ENCODE peak calls at places on chromosome 21, in five cellular contexts. One of them, this sample, is unnamed.
A peak's percentile ranks its signal among the peaks of the same experiment; 100 is the strongest.

GRCh38 chr21:31397515-31397926 is 53.5 kb upstream of the TIAM1 start:
- DNase-seq in fibroblast of lung: peak; percentile 12
- DNase-seq in cardiac muscle cell: peak; percentile 58
- DNase-seq in astrocyte: no peak
- DNase-seq in neural progenitor cell: no peak
- DNase-seq in this sample: no peak

GRCh38 chr21:20270365-20271055 is 727.7 kb upstream of the NCAM2 start:
- DNase-seq in fibroblast of lung: no peak
- DNase-seq in cardiac muscle cell: no peak
- DNase-seq in astrocyte: no peak
- DNase-seq in neural progenitor cell: no peak
- DNase-seq in this sample: no peak

GRCh38 chr21:14875186-14875585 is 189.6 kb downstream of the NRIP1 start:
- DNase-seq in fibroblast of lung: no peak
- DNase-seq in cardiac muscle cell: no peak
- DNase-seq in astrocyte: no peak
- DNase-seq in neural progenitor cell: no peak
- DNase-seq in this sample: no peak

GRCh38 chr21:43271452-43272020 is 102.7 kb downstream of the CRYAA start:
- DNase-seq in fibroblast of lung: no peak
- DNase-seq in cardiac muscle cell: no peak
- DNase-seq in astrocyte: no peak
- DNase-seq in neural progenitor cell: no peak
- DNase-seq in this sample: no peak

GRCh38 chr21:36347278-36347961 is 27.4 kb downstream of the MORC3 start:
- DNase-seq in fibroblast of lung: peak; percentile 54
- DNase-seq in cardiac muscle cell: peak; percentile 8
- DNase-seq in astrocyte: peak; percentile 42
- DNase-seq in neural progenitor cell: no peak
- DNase-seq in this sample: no peak

GRCh38 chr21:38911523-38912354 is 106.0 kb downstream of the ETS2 start:
- DNase-seq in fibroblast of lung: no peak
- DNase-seq in cardiac muscle cell: no peak
- DNase-seq in astrocyte: no peak
- DNase-seq in neural progenitor cell: no peak
- DNase-seq in this sample: no peak

GRCh38 chr21:39022035-39022900 is 161.0 kb downstream of the PSMG1 start:
- DNase-seq in fibroblast of lung: no peak
- DNase-seq in cardiac muscle cell: no peak
- DNase-seq in astrocyte: no peak
- DNase-seq in neural progenitor cell: no peak
- DNase-seq in this sample: no peak

GRCh38 chr21:36992671-36993070 is 13.8 kb upstream of the RIPPLY3 start:
- DNase-seq in fibroblast of lung: no peak
- DNase-seq in cardiac muscle cell: no peak
- DNase-seq in astrocyte: no peak
- DNase-seq in neural progenitor cell: no peak
- DNase-seq in this sample: no peak

GRCh38 chr21:15212214-15212613 is 147.4 kb upstream of the NRIP1 start:
- DNase-seq in fibroblast of lung: no peak
- DNase-seq in cardiac muscle cell: no peak
- DNase-seq in astrocyte: no peak
- DNase-seq in neural progenitor cell: no peak
- DNase-seq in this sample: no peak

GRCh38 chr21:34202553-34203332 is 129.4 kb downstream of the MRPS6 start:
- DNase-seq in fibroblast of lung: no peak
- DNase-seq in cardiac muscle cell: peak; percentile 60
- DNase-seq in astrocyte: no peak
- DNase-seq in neural progenitor cell: peak; percentile 73
- DNase-seq in this sample: no peak

GRCh38 chr21:36615274-36615964 is 83.5 kb upstream of the SIM2 start:
- DNase-seq in fibroblast of lung: no peak
- DNase-seq in cardiac muscle cell: no peak
- DNase-seq in astrocyte: no peak
- DNase-seq in neural progenitor cell: peak; percentile 31
- DNase-seq in this sample: peak; percentile 20

GRCh38 chr21:33936221-33937038 is 20.8 kb upstream of the ATP5PO start:
- DNase-seq in fibroblast of lung: no peak
- DNase-seq in cardiac muscle cell: no peak
- DNase-seq in astrocyte: no peak
- DNase-seq in neural progenitor cell: no peak
- DNase-seq in this sample: no peak

GRCh38 chr21:29499734-29500343 is 201.1 kb downstream of the BACH1 start:
- DNase-seq in fibroblast of lung: peak; percentile 13
- DNase-seq in cardiac muscle cell: peak; percentile 57
- DNase-seq in astrocyte: no peak
- DNase-seq in neural progenitor cell: peak; percentile 29
- DNase-seq in this sample: peak; percentile 62

GRCh38 chr21:35256468-35256988 is 207.4 kb upstream of the RUNX1 start:
- DNase-seq in fibroblast of lung: peak; percentile 99
- DNase-seq in cardiac muscle cell: peak; percentile 99
- DNase-seq in astrocyte: peak; percentile 99
- DNase-seq in neural progenitor cell: peak; percentile 24
- DNase-seq in this sample: peak; percentile 99
- H3K4me3 ChIP-seq in fibroblast of lung: no peak overlapping the region
- H3K4me3 ChIP-seq in cardiac muscle cell: no peak overlapping the region
- H3K4me3 ChIP-seq in astrocyte: peak overlapping the region; percentile 34
- H3K4me3 ChIP-seq in neural progenitor cell: no peak overlapping the region
- H3K4me3 ChIP-seq in this sample: peak overlapping the region; percentile 26

GRCh38 chr21:41500354-41500753 is 7.6 kb downstream of the TMPRSS2 start:
- DNase-seq in fibroblast of lung: no peak
- DNase-seq in cardiac muscle cell: no peak
- DNase-seq in astrocyte: no peak
- DNase-seq in neural progenitor cell: no peak
- DNase-seq in this sample: no peak

GRCh38 chr21:41494242-41494641 is 13.7 kb downstream of the TMPRSS2 start:
- DNase-seq in fibroblast of lung: no peak
- DNase-seq in cardiac muscle cell: no peak
- DNase-seq in astrocyte: no peak
- DNase-seq in neural progenitor cell: no peak
- DNase-seq in this sample: no peak

GRCh38 chr21:41497836-41498235 is 10.1 kb downstream of the TMPRSS2 start:
- DNase-seq in fibroblast of lung: no peak
- DNase-seq in cardiac muscle cell: no peak
- DNase-seq in astrocyte: no peak
- DNase-seq in neural progenitor cell: no peak
- DNase-seq in this sample: no peak

GRCh38 chr21:41499920-41500319 is 8.0 kb downstream of the TMPRSS2 start:
- DNase-seq in fibroblast of lung: no peak
- DNase-seq in cardiac muscle cell: no peak
- DNase-seq in astrocyte: no peak
- DNase-seq in neural progenitor cell: no peak
- DNase-seq in this sample: no peak

GRCh38 chr21:41497008-41497407 is 10.9 kb downstream of the TMPRSS2 start:
- DNase-seq in fibroblast of lung: no peak
- DNase-seq in cardiac muscle cell: no peak
- DNase-seq in astrocyte: no peak
- DNase-seq in neural progenitor cell: no peak
- DNase-seq in this sample: no peak
- H3K4me3 ChIP-seq in fibroblast of lung: no peak overlapping the region
- H3K4me3 ChIP-seq in cardiac muscle cell: no peak overlapping the region
- H3K4me3 ChIP-seq in astrocyte: no peak overlapping the region
- H3K4me3 ChIP-seq in neural progenitor cell: no peak overlapping the region
- H3K4me3 ChIP-seq in this sample: no peak overlapping the region

GRCh38 chr21:26169611-26170470 is 729 bp downstream of the APP start:
- DNase-seq in fibroblast of lung: peak; percentile 73
- DNase-seq in cardiac muscle cell: peak; percentile 78
- DNase-seq in astrocyte: peak; percentile 67
- DNase-seq in neural progenitor cell: peak; percentile 77
- DNase-seq in this sample: peak; percentile 72

GRCh38 chr21:26165331-26165730 is 5.2 kb downstream of the APP start:
- DNase-seq in fibroblast of lung: peak; percentile 49
- DNase-seq in cardiac muscle cell: no peak
- DNase-seq in astrocyte: no peak
- DNase-seq in neural progenitor cell: no peak
- DNase-seq in this sample: no peak

GRCh38 chr21:26169061-26169610 is 1.4 kb downstream of the APP start:
- DNase-seq in fibroblast of lung: peak; percentile 72
- DNase-seq in cardiac muscle cell: peak; percentile 79
- DNase-seq in astrocyte: peak; percentile 68
- DNase-seq in neural progenitor cell: peak; percentile 73
- DNase-seq in this sample: peak; percentile 76

GRCh38 chr21:26170471-26171309 is at the start of gene APP:
- DNase-seq in fibroblast of lung: peak; percentile 71
- DNase-seq in cardiac muscle cell: peak; percentile 84
- DNase-seq in astrocyte: peak; percentile 39
- DNase-seq in neural progenitor cell: peak; percentile 92
- DNase-seq in this sample: peak; percentile 77

GRCh38 chr21:26167593-26167992 is 3.0 kb downstream of the APP start:
- DNase-seq in fibroblast of lung: no peak
- DNase-seq in cardiac muscle cell: no peak
- DNase-seq in astrocyte: no peak
- DNase-seq in neural progenitor cell: peak; percentile 16
- DNase-seq in this sample: no peak
- H3K4me3 ChIP-seq in fibroblast of lung: no peak overlapping the region
- H3K4me3 ChIP-seq in cardiac muscle cell: peak overlapping the region; percentile 2
- H3K4me3 ChIP-seq in astrocyte: no peak overlapping the region
- H3K4me3 ChIP-seq in neural progenitor cell: peak overlapping the region; percentile 98
- H3K4me3 ChIP-seq in this sample: peak overlapping the region; percentile 98

GRCh38 chr21:26837539-26837938 is 7.7 kb downstream of the ADAMTS1 start:
- DNase-seq in fibroblast of lung: no peak
- DNase-seq in cardiac muscle cell: peak; percentile 32
- DNase-seq in astrocyte: no peak
- DNase-seq in neural progenitor cell: no peak
- DNase-seq in this sample: no peak

GRCh38 chr21:26842976-26843911 is 2.0 kb downstream of the ADAMTS1 start:
- DNase-seq in fibroblast of lung: peak; percentile 94
- DNase-seq in cardiac muscle cell: peak; percentile 96
- DNase-seq in astrocyte: peak; percentile 91
- DNase-seq in neural progenitor cell: peak; percentile 81
- DNase-seq in this sample: peak; percentile 99

GRCh38 chr21:26840912-26841311 is 4.3 kb downstream of the ADAMTS1 start:
- DNase-seq in fibroblast of lung: peak; percentile 76
- DNase-seq in cardiac muscle cell: peak; percentile 87
- DNase-seq in astrocyte: peak; percentile 67
- DNase-seq in neural progenitor cell: no peak
- DNase-seq in this sample: peak; percentile 92

GRCh38 chr21:26842300-26842699 is 2.9 kb downstream of the ADAMTS1 start:
- DNase-seq in fibroblast of lung: peak; percentile 30
- DNase-seq in cardiac muscle cell: peak; percentile 64
- DNase-seq in astrocyte: no peak
- DNase-seq in neural progenitor cell: no peak
- DNase-seq in this sample: peak; percentile 59

GRCh38 chr21:26840206-26840605 is 5.0 kb downstream of the ADAMTS1 start:
- DNase-seq in fibroblast of lung: no peak
- DNase-seq in cardiac muscle cell: peak; percentile 14
- DNase-seq in astrocyte: no peak
- DNase-seq in neural progenitor cell: no peak
- DNase-seq in this sample: no peak
- H3K4me3 ChIP-seq in fibroblast of lung: no peak overlapping the region
- H3K4me3 ChIP-seq in cardiac muscle cell: no peak overlapping the region
- H3K4me3 ChIP-seq in astrocyte: no peak overlapping the region
- H3K4me3 ChIP-seq in neural progenitor cell: no peak overlapping the region
- H3K4me3 ChIP-seq in this sample: peak overlapping the region; percentile 85

GRCh38 chr21:46570119-46570518 is 34.8 kb downstream of the S100B start:
- DNase-seq in fibroblast of lung: no peak
- DNase-seq in cardiac muscle cell: no peak
- DNase-seq in astrocyte: no peak
- DNase-seq in neural progenitor cell: no peak
- DNase-seq in this sample: no peak

GRCh38 chr21:46570631-46571030 is 34.3 kb downstream of the S100B start:
- DNase-seq in fibroblast of lung: no peak
- DNase-seq in cardiac muscle cell: no peak
- DNase-seq in astrocyte: no peak
- DNase-seq in neural progenitor cell: no peak
- DNase-seq in this sample: no peak

GRCh38 chr21:46567348-46567747 is 37.5 kb downstream of the S100B start:
- DNase-seq in fibroblast of lung: no peak
- DNase-seq in cardiac muscle cell: no peak
- DNase-seq in astrocyte: no peak
- DNase-seq in neural progenitor cell: no peak
- DNase-seq in this sample: no peak

GRCh38 chr21:46569071-46569470 is 35.8 kb downstream of the S100B start:
- DNase-seq in fibroblast of lung: no peak
- DNase-seq in cardiac muscle cell: peak; percentile 5
- DNase-seq in astrocyte: no peak
- DNase-seq in neural progenitor cell: no peak
- DNase-seq in this sample: no peak

GRCh38 chr21:46568562-46568961 is 36.3 kb downstream of the S100B start:
- DNase-seq in fibroblast of lung: no peak
- DNase-seq in cardiac muscle cell: no peak
- DNase-seq in astrocyte: no peak
- DNase-seq in neural progenitor cell: no peak
- DNase-seq in this sample: no peak
- H3K4me3 ChIP-seq in fibroblast of lung: no peak overlapping the region
- H3K4me3 ChIP-seq in cardiac muscle cell: no peak overlapping the region
- H3K4me3 ChIP-seq in astrocyte: no peak overlapping the region
- H3K4me3 ChIP-seq in neural progenitor cell: no peak overlapping the region
- H3K4me3 ChIP-seq in this sample: no peak overlapping the region

GRCh38 chr21:41687633-41688032 is 79.2 kb downstream of the RIPK4 start:
- DNase-seq in fibroblast of lung: no peak
- DNase-seq in cardiac muscle cell: no peak
- DNase-seq in astrocyte: no peak
- DNase-seq in neural progenitor cell: no peak
- DNase-seq in this sample: no peak
- H3K4me3 ChIP-seq in fibroblast of lung: no peak overlapping the region
- H3K4me3 ChIP-seq in cardiac muscle cell: no peak overlapping the region
- H3K4me3 ChIP-seq in astrocyte: no peak overlapping the region
- H3K4me3 ChIP-seq in neural progenitor cell: no peak overlapping the region
- H3K4me3 ChIP-seq in this sample: no peak overlapping the region

GRCh38 chr21:46096596-46096981 is 1.3 kb upstream of the COL6A2 start:
- DNase-seq in fibroblast of lung: no peak
- DNase-seq in cardiac muscle cell: no peak
- DNase-seq in astrocyte: no peak
- DNase-seq in neural progenitor cell: no peak
- DNase-seq in this sample: no peak
- H3K4me3 ChIP-seq in fibroblast of lung: no peak overlapping the region
- H3K4me3 ChIP-seq in cardiac muscle cell: no peak overlapping the region
- H3K4me3 ChIP-seq in astrocyte: peak overlapping the region; percentile 20
- H3K4me3 ChIP-seq in neural progenitor cell: no peak overlapping the region
- H3K4me3 ChIP-seq in this sample: no peak overlapping the region

GRCh38 chr21:46667191-46667734 is 31.8 kb downstream of the PRMT2 start:
- DNase-seq in fibroblast of lung: peak; percentile 48
- DNase-seq in cardiac muscle cell: peak; percentile 37
- DNase-seq in astrocyte: peak; percentile 39
- DNase-seq in neural progenitor cell: peak; percentile 58
- DNase-seq in this sample: no peak
- H3K4me3 ChIP-seq in fibroblast of lung: peak overlapping the region; percentile 53
- H3K4me3 ChIP-seq in cardiac muscle cell: peak overlapping the region; percentile 42
- H3K4me3 ChIP-seq in astrocyte: peak overlapping the region; percentile 67
- H3K4me3 ChIP-seq in neural progenitor cell: peak overlapping the region; percentile 63
- H3K4me3 ChIP-seq in this sample: no peak overlapping the region

GRCh38 chr21:44931501-44932365 is 8.1 kb upstream of the SLX9 start:
- DNase-seq in fibroblast of lung: no peak
- DNase-seq in cardiac muscle cell: no peak
- DNase-seq in astrocyte: no peak
- DNase-seq in neural progenitor cell: no peak
- DNase-seq in this sample: no peak
- H3K4me3 ChIP-seq in fibroblast of lung: no peak overlapping the region
- H3K4me3 ChIP-seq in cardiac muscle cell: peak overlapping the region; percentile 29
- H3K4me3 ChIP-seq in astrocyte: peak overlapping the region; percentile 33
- H3K4me3 ChIP-seq in neural progenitor cell: peak overlapping the region; percentile 47
- H3K4me3 ChIP-seq in this sample: peak overlapping the region; percentile 18

This sample was measured in SJCRH30.